ENCODE peak calls at places on chromosomes 11 and 22, in four cellular contexts. J is H1, R is HepG2, D is IMR-90. O is an unnamed sample.

GRCh38 chr22:36340621-36341020 is 47.1 kb downstream of the MYH9 start:
- DNase-seq in J (no peak), R (peak; percentile 58), D (no peak), O (no peak)

GRCh38 chr11:2270322-2271076 is at the start of gene ASCL2:
- DNase-seq in J (no peak), R (no peak), D (no peak), O (peak; percentile 89)

GRCh38 chr11:66886671-66887221 is 29.9 kb downstream of the LRFN4 start:
- DNase-seq in J (no peak), R (no peak), D (peak; percentile 18), O (no peak)

GRCh38 chr22:44818727-44819126 is 66.4 kb downstream of the ARHGAP8 start:
- DNase-seq in J (no peak), R (no peak), D (no peak), O (no peak)

GRCh38 chr22:41833369-41834004 is 582 bp downstream of the SREBF2 start:
- DNase-seq in J (peak; percentile 63), R (no peak), D (no peak), O (no peak)

GRCh38 chr11:86292912-86293606 is 9.0 kb upstream of the HIKESHI start:
- DNase-seq in J (no peak), R (no peak), D (no peak), O (no peak)

GRCh38 chr11:57200937-57201336 is 19.2 kb downstream of the LRRC55 start:
- DNase-seq in J (no peak), R (no peak), D (no peak), O (no peak)

GRCh38 chr11:26946209-26946828 is 47.6 kb upstream of the FIBIN start:
- DNase-seq in J (no peak), R (no peak), D (peak; percentile 69), O (no peak)

GRCh38 chr11:13963169-13963948 is 836 bp downstream of the SPON1 start:
- DNase-seq in J (no peak), R (no peak), D (peak; percentile 17), O (no peak)

GRCh38 chr11:121983901-121984300 is 132.1 kb downstream of the BLID start:
- DNase-seq in J (no peak), R (no peak), D (no peak), O (peak; percentile 93)

GRCh38 chr11:104219081-104219480 is 55.1 kb upstream of the PDGFD start:
- DNase-seq in J (no peak), R (no peak), D (peak; percentile 13), O (no peak)

GRCh38 chr11:38582756-38583155 is 1984.7 kb upstream of the RAG2 start:
- DNase-seq in J (no peak), R (no peak), D (no peak), O (no peak)

GRCh38 chr22:30314918-30315317 is 11.8 kb downstream of the TBC1D10A start:
- DNase-seq in J (no peak), R (no peak), D (peak; percentile 67), O (peak; percentile 70)

GRCh38 chr11:107747622-107748021 is 35.8 kb upstream of the SLN start:
- DNase-seq in J (no peak), R (no peak), D (no peak), O (no peak)

GRCh38 chr11:28704801-28705200 is 596.6 kb downstream of the METTL15 start:
- DNase-seq in J (no peak), R (no peak), D (no peak), O (no peak)

GRCh38 chr11:1568451-1568911 is 3.6 kb downstream of the DUSP8 start:
- DNase-seq in J (peak; percentile 82), R (no peak), D (no peak), O (no peak)

GRCh38 chr22:33002035-33002434 is 56.1 kb downstream of the SYN3 start:
- DNase-seq in J (no peak), R (no peak), D (no peak), O (no peak)

GRCh38 chr11:117513666-117514065 is 186.0 kb downstream of the CEP164 start:
- DNase-seq in J (no peak), R (no peak), D (no peak), O (no peak)

GRCh38 chr11:102134597-102134996 is 24.4 kb downstream of the YAP1 start:
- DNase-seq in J (no peak), R (no peak), D (no peak), O (no peak)

GRCh38 chr11:57539342-57539741 is 1.9 kb downstream of the SMTNL1 start:
- DNase-seq in J (no peak), R (no peak), D (no peak), O (no peak)

GRCh38 chr22:33327348-33327860 is 269.2 kb upstream of the SYN3 start:
- DNase-seq in J (no peak), R (no peak), D (no peak), O (no peak)

GRCh38 chr11:122717264-122717867 is 61.8 kb downstream of the UBASH3B start:
- DNase-seq in J (no peak), R (no peak), D (no peak), O (no peak)

GRCh38 chr11:10032991-10033390 is 261.0 kb downstream of the SBF2 start:
- DNase-seq in J (no peak), R (no peak), D (peak; percentile 29), O (no peak)

GRCh38 chr22:37430941-37431340 is 3.7 kb upstream of the ELFN2 start:
- DNase-seq in J (no peak), R (no peak), D (no peak), O (no peak)

GRCh38 chr11:69136471-69136870 is 19.3 kb upstream of the SMIM38 start:
- DNase-seq in J (no peak), R (no peak), D (no peak), O (no peak)

GRCh38 chr11:129144256-129144655 is 47.9 kb downstream of the ARHGAP32 start:
- DNase-seq in J (no peak), R (no peak), D (no peak), O (no peak)

GRCh38 chr11:115338476-115338875 is 165.7 kb downstream of the CADM1 start:
- DNase-seq in J (no peak), R (no peak), D (no peak), O (no peak)

GRCh38 chr22:31088233-31088986 is 7.3 kb downstream of the SMTN start:
- DNase-seq in J (no peak), R (no peak), D (no peak), O (no peak)

GRCh38 chr11:44096360-44097188 is 1.1 kb downstream of the EXT2 start:
- DNase-seq in J (no peak), R (no peak), D (peak; percentile 21), O (no peak)

GRCh38 chr22:35742342-35743100 is 24.8 kb downstream of the APOL5 start:
- DNase-seq in J (no peak), R (no peak), D (peak; percentile 81), O (peak; percentile 71)

GRCh38 chr11:11496879-11497278 is 124.9 kb downstream of the GALNT18 start:
- DNase-seq in J (no peak), R (no peak), D (no peak), O (no peak)
- H2AFZ ChIP-seq in J (no peak overlapping the region), R (no peak overlapping the region), D (no peak overlapping the region), O (no peak overlapping the region)

GRCh38 chr11:35063453-35063852 is 75.5 kb upstream of the CD44 start:
- DNase-seq in J (no peak), R (no peak), D (no peak), O (no peak)
- H2AFZ ChIP-seq in J (no peak overlapping the region), R (no peak overlapping the region), D (no peak overlapping the region), O (no peak overlapping the region)

GRCh38 chr11:73376168-73376802 is at the start of gene RELT:
- DNase-seq in J (peak; percentile 100), R (peak; percentile 73), D (peak; percentile 89), O (peak; percentile 98)
- H2AFZ ChIP-seq in J (peak within 1 kb of the TSS; percentile 86), R (peak within 1 kb of the TSS; percentile 80), D (peak within 1 kb of the TSS; percentile 95), O (peak within 1 kb of the TSS; percentile 58)

GRCh38 chr11:65134952-65135632 is 773 bp upstream of the SYVN1 start:
- DNase-seq in J (peak; percentile 88), R (peak; percentile 97), D (peak; percentile 97), O (peak; percentile 95)
- H2AFZ ChIP-seq in J (peak overlapping the region; percentile 76), R (no peak overlapping the region), D (peak overlapping the region; percentile 99), O (peak overlapping the region; percentile 13)

DNA sequence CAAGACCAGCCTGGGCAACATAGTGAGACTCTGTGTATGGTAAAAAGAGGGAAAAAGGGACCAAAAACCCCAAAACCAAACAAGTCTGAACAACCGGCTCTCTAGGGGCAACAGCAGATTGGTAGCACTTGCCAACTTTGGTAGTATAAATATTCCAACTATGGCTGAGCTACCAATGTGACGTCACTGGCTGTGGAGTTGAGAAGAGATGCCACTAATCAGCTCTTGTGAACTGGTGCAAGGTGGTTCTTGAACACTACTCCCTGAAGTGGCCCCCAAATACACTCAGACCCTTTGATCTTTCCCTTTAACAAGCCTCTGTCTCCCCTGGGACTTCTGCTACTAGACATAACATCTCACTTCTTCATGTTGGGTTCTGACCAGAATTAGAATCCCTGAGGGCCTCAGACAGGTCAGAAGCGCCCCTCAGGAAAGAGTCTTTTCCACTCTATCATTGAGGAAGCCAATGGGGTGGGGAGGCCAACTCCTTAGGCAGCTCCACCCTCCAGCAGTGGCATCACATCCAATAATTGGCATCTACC is 49.1 kb downstream of the RPL27A start:
- DNase-seq in J (no peak), R (no peak), D (no peak), O (no peak)
- H2AFZ ChIP-seq in J (no peak overlapping the region), R (no peak overlapping the region), D (no peak overlapping the region), O (no peak overlapping the region)

DNA sequence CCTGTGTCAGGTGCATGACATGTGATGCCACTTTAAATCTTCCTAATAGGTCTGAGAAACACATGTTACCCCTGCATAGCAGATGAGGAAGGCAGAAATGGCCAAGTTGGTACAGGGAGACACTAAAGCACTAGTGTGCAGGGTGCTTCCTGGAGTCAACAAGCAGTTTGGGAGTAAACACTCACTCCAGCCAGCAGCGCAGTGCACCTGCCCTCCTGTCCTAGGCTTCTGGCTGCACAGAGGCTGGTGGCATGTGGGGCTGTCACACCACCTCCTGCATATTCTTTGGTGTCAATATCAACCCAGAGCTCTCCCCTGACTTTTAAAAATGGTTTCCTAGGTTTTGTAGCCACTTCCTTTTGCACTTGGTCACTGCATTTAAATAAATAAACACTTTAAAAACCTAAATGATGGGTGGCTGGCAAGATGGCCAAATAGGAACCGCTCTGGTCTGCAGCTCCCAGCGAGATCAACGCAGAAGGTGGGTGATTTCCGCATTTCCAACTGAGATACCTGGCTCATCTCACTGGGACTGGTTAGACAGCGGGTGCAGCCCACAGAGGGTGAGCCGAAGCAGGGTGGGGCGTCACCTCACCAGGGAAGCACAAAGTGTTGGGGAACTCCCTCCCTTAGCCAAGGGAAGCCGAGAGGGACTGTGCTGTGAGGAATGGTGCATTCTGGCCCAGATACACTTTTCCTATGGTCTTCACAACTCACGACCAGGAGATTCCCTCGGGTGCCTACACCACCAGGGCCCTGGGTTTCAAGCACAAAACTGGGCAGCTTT is 33.5 kb downstream of the GAB4 start:
- DNase-seq in J (no peak), R (no peak), D (no peak), O (no peak)
- H2AFZ ChIP-seq in J (no peak overlapping the region), R (no peak overlapping the region), D (no peak overlapping the region), O (no peak overlapping the region)

GRCh38 chr11:76232026-76232665 is 25.8 kb upstream of the WNT11 start:
- DNase-seq in J (no peak), R (no peak), D (no peak), O (no peak)
- H2AFZ ChIP-seq in J (no peak overlapping the region), R (no peak overlapping the region), D (no peak overlapping the region), O (no peak overlapping the region)

GRCh38 chr11:17600316-17601205 is 53.5 kb downstream of the OTOG start:
- DNase-seq in J (no peak), R (no peak), D (no peak), O (no peak)

GRCh38 chr11:17601206-17602075 is 54.4 kb downstream of the OTOG start:
- DNase-seq in J (no peak), R (no peak), D (no peak), O (no peak)

GRCh38 chr11:17597770-17598169 is 50.7 kb downstream of the OTOG start:
- DNase-seq in J (peak; percentile 11), R (no peak), D (no peak), O (no peak)

GRCh38 chr11:17598700-17599459 is 51.8 kb downstream of the OTOG start:
- DNase-seq in J (peak; percentile 96), R (peak; percentile 37), D (peak; percentile 55), O (peak; percentile 61)

GRCh38 chr11:17599460-17599925 is 52.4 kb downstream of the OTOG start:
- DNase-seq in J (no peak), R (no peak), D (no peak), O (no peak)
- H2AFZ ChIP-seq in J (no peak overlapping the region), R (no peak overlapping the region), D (no peak overlapping the region), O (no peak overlapping the region)

O was measured in trophoblast cell.